ENCODE peak calls at places on chromosomes 3 and 15, in six cellular contexts. Q is heart left ventricle; P is body of pancreas; Z is spleen; W is H9; H is CD8-positive, alpha-beta memory T cell. A is an unnamed sample. For H3K27me3, the result is how much of the 10 kb centered on the place peaks cover.

GRCh38 chr3:50405249-50405648 is 45.9 kb upstream of the TMEM115 start:
- DNase-seq in P (no peak), Z (no peak), Q (no peak), W (peak), H (no peak), A (no peak)

GRCh38 chr3:195522254-195523023 is 20.7 kb downstream of the PPP1R2 start:
- DNase-seq in P (no peak), H (no peak), Z (no peak), W (no peak), Q (no peak), A (no peak)

GRCh38 chr3:129975332-129976090 is 991 bp downstream of the TRH start:
- DNase-seq in P (peak), Z (peak), W (peak), Q (no peak), H (no peak), A (no peak)

GRCh38 chr3:184399410-184399809 is 19.6 kb downstream of the CHRD start:
- DNase-seq in P (peak), H (no peak), Q (no peak), Z (no peak), W (no peak), A (no peak)

GRCh38 chr15:78873796-78874761 is 1.4 kb downstream of the MORF4L1 start:
- DNase-seq in Q (no peak), H (peak), P (no peak), Z (peak), W (no peak), A (no peak)

GRCh38 chr3:98893740-98894139 is 7.8 kb downstream of the DCBLD2 start:
- DNase-seq in Q (no peak), W (no peak), P (no peak), H (no peak), Z (no peak), A (no peak)

GRCh38 chr3:194336601-194337355 is 14.3 kb downstream of the CPN2 start:
- DNase-seq in P (no peak), Z (no peak), W (no peak), Q (no peak), H (no peak), A (no peak)

GRCh38 chr3:155618575-155618974 is 126.3 kb downstream of the PLCH1 start:
- DNase-seq in W (no peak), Q (no peak), H (no peak), P (no peak), Z (no peak), A (no peak)

GRCh38 chr3:45950686-45951600 is 7.7 kb downstream of the CXCR6 start:
- DNase-seq in H (peak), P (no peak), W (no peak), Q (no peak), Z (peak), A (no peak)

GRCh38 chr3:50654196-50654595 is 20.5 kb upstream of the DOCK3 start:
- DNase-seq in P (no peak), Z (peak), W (no peak), H (no peak), Q (no peak), A (no peak)

GRCh38 chr3:28601291-28601690 is 252.7 kb upstream of the AZI2 start:
- DNase-seq in Z (no peak), P (no peak), H (no peak), W (no peak), Q (no peak), A (no peak)

GRCh38 chr3:72338082-72338941 is 509.9 kb downstream of the SHQ1 start:
- DNase-seq in P (no peak), Z (peak), H (no peak), Q (no peak), W (no peak), A (no peak)

GRCh38 chr3:186742618-186743335 is 25.6 kb downstream of the KNG1 start:
- DNase-seq in Q (no peak), P (no peak), Z (no peak), W (no peak), H (no peak), A (no peak)

GRCh38 chr3:134364936-134365765 is 9.1 kb downstream of the AMOTL2 start:
- DNase-seq in Q (peak), Z (peak), W (no peak), H (no peak), P (no peak), A (no peak)

GRCh38 chr15:31552482-31553099 is 226.0 kb downstream of the KLF13 start:
- DNase-seq in P (no peak), Q (no peak), W (no peak), Z (no peak), H (no peak), A (no peak)

GRCh38 chr3:24316887-24317383 is 177.7 kb downstream of the THRB start:
- DNase-seq in W (no peak), Q (no peak), Z (no peak), P (no peak), H (no peak), A (no peak)

GRCh38 chr15:96837241-96837970 is 506.9 kb downstream of the NR2F2 start:
- DNase-seq in Q (no peak), W (no peak), H (no peak), P (no peak), Z (no peak), A (no peak)

GRCh38 chr3:133479401-133479800 is 79.5 kb downstream of the BFSP2 start:
- DNase-seq in W (no peak), Q (no peak), P (no peak), Z (no peak), H (no peak), A (no peak)

GRCh38 chr3:95670765-95671164 is 1143.6 kb upstream of the EPHA6 start:
- DNase-seq in Z (no peak), P (no peak), W (no peak), H (no peak), Q (no peak), A (no peak)

DNA sequence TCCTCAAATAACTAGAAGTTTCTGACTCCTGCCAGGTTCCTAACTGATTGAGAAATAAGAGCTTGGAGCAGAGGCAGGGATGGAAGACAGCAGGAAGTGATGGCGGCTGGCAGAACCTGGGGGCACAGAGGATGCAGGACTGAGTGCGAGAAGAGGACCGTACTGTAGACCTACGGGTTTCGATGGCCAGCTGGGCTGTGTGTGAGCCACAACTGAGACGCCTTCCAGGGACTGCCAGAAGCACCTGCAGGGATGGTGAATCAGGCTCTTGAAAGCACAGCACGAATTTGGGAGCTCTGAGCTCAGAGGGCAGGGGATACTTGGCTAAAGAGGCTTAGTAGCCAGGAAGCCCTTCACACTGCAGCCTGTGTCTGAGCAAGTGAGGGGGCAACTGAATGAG is 165.6 kb downstream of the ABHD5 start:
- DNase-seq in W (peak), Q (no peak), H (no peak), P (no peak), Z (no peak), A (no peak)
- H3K27me3 ChIP-seq in W (under half), Q (half or more), H (under half), P (under half), Z (half or more), A (under half)

GRCh38 chr15:61421470-61421869 is 192.4 kb upstream of the RORA start:
- DNase-seq in H (no peak), P (no peak), W (no peak), Z (no peak), Q (no peak), A (no peak)
- H3K27me3 ChIP-seq in H (under half), P (under half), W (under half), Z (under half), Q (under half), A (under half)

DNA sequence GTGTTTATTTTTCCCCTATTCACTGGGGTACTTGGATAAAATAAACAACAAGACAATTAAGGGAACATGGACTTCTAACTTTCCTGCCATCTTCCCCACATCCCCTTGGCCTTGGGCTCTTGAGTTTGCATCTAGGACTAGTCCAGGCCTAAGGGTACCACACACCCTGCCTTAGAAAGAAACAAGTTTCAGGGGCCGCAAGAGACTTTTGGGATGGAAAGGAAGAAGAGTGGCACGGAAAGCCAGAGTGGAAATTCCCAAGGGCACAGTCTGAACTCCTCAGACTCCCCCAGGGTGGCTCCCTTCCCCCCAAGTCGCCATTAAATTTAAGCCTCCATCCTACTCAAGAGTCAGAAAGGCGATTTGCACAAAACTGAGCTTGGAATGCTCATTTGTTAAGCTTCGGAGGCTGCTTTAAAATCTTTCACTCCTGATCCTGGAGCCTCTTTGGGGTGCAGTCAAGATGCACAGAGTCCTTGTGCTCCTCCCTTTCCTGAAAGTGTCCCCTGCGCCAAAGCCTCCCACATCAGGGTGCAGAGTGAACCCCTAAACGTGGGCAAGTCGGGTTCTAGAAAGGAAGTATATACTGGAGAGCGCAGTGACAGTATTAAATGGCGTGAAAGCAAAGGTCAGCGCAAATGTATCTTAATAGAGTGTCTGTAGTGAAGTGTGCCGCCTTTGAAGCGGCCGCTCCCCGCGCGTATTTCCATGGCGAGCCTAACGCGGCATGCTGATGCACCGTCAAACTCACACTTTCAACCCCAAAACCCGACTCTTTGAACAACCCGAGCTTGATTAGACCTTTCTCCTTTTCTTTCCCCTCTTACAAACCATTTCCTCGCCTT is 18.6 kb downstream of the ZIC4 start:
- DNase-seq in Q (no peak), Z (no peak), H (no peak), W (no peak), P (no peak), A (no peak)
- H3K27me3 ChIP-seq in Q (half or more), Z (half or more), H (under half), W (half or more), P (under half), A (half or more)

GRCh38 chr15:36905908-36906307 is 194.4 kb downstream of the MEIS2 start:
- DNase-seq in W (no peak), Z (no peak), P (peak), Q (no peak), H (no peak), A (no peak)
- H3K27me3 ChIP-seq in W (under half), Z (under half), P (under half), Q (under half), H (under half), A (under half)

GRCh38 chr15:39514933-39515332 is 65.9 kb upstream of the THBS1 start:
- DNase-seq in P (no peak), H (no peak), Z (no peak), Q (no peak), W (no peak), A (no peak)
- H3K27me3 ChIP-seq in P (under half), H (under half), Z (under half), Q (under half), W (under half), A (under half)

DNA sequence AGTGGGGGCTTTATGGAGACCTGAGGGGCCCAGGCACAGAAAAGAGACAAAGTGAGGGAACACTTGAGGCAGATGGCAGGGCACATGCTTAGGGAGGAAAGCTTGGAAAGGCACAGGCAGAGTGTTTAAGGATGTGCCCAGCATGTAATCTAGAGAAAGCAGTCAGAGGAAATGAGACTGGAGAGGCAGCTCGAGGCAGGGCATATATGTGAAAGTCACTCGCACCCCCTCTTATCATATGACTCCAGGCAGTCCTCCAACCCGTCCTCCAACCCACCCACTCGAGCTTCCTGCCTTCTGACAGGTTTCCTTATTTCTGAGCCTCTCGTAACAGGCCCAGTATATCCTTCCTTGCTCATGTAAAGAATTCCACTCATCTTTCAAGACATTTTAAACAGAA is 294.0 kb downstream of the SOX2 start:
- DNase-seq in P (no peak), H (no peak), Q (no peak), Z (no peak), W (no peak), A (no peak)
- H3K27me3 ChIP-seq in P (under half), H (under half), Q (under half), Z (under half), W (under half), A (under half)

DNA sequence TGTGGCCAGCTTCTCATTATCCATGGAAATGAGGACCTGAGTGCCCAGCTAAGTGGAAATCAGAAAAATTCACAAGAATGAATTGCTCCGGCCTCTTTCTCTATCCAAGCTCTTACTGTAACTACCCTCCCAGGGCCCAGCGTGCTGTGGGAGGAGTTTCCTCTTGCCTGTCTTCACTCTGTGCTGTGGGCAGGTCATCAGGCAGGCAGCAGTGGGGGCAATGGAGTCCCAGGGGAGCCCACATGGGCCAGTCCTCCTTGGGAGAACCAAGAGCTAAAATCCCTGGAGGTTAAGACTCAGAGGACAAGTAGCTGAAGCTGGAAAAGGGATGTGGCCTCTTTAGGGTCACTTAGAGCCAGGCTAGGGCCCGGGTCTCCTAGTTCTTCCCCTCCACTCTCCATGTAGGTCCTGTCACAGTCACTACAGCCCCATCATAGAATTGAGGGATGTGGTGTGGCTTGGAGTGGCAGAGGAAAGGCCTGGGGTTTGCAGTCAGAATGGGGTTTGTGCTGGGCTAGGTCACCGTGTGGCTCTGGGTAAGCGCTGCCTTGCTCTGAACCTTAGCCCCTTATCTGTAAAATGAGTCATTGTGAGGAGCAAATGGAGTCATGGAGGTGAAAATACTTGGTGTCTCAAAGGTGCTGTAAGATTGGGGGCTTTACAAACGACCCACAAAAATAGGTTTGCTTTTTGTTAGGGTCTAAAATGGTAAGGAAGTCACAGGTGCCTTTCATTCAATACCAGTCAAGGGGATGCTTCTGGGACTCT is 3.7 kb downstream of the GASK1A start:
- DNase-seq in Z (no peak), H (no peak), W (no peak), Q (no peak), P (no peak), A (no peak)
- H3K27me3 ChIP-seq in Z (under half), H (under half), W (under half), Q (under half), P (under half), A (under half)

GRCh38 chr3:127264292-127264691 is 23.6 kb downstream of the PRR20G start:
- DNase-seq in W (no peak), H (no peak), Z (no peak), P (no peak), Q (no peak), A (peak)
- H3K27me3 ChIP-seq in W (under half), H (under half), Z (under half), P (under half), Q (under half), A (under half)

DNA sequence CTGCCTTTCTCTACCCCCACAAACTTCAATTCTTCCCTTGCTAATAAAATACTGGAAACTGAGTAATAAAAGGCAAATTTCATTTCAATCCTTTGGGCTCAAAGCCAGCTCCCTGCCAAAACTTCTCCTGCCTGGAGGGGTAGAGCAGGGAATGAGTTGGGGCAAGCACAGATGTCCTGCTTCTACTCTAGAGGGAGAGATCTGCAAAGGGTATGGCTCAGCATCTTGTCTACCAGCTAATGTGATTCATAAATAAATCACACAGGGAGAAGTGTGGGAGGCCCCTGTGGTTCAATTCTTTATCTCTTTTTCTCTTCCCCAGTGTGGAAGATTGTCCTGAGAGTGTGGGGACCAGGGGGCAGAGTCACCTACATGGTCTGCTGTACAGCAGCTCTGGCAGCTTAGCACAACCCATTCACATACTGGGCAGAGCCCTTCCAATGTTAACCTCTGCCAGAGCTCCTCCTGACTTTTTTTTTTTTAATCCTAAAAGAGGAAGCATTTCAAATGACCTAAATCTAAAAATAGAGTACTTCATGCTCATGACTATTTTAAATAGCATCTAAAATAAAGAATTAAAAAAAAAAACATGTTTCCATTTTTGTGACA is 1083.5 kb upstream of the CFAP20DC start:
- DNase-seq in Q (peak), W (no peak), P (no peak), H (no peak), Z (no peak), A (no peak)
- H3K27me3 ChIP-seq in Q (under half), W (under half), P (under half), H (under half), Z (under half), A (under half)